ENCODE peak calls at places on chromosomes 3 and 15, in five cellular contexts. One of them, this sample, is unnamed.

GRCh38 chr15:59372352-59373211 is at the start of gene MYO1E:
- DNase-seq in H7: peak
- DNase-seq in fibroblast of pulmonary artery: peak
- DNase-seq in astrocyte: peak
- DNase-seq in adrenal gland: peak
- DNase-seq in this sample: peak

GRCh38 chr3:23884481-23884880 is 32.3 kb downstream of the NKIRAS1 start:
- DNase-seq in adrenal gland: no peak
- DNase-seq in fibroblast of pulmonary artery: peak
- DNase-seq in H7: peak
- DNase-seq in astrocyte: no peak
- DNase-seq in this sample: no peak

GRCh38 chr3:177491301-177492031 is 294.2 kb upstream of the TBL1XR1 start:
- DNase-seq in H7: no peak
- DNase-seq in fibroblast of pulmonary artery: peak
- DNase-seq in adrenal gland: no peak
- DNase-seq in astrocyte: no peak
- DNase-seq in this sample: peak

GRCh38 chr3:70861234-70861633 is 548.8 kb upstream of the MDFIC2 start:
- DNase-seq in astrocyte: peak
- DNase-seq in adrenal gland: no peak
- DNase-seq in fibroblast of pulmonary artery: peak
- DNase-seq in H7: no peak
- DNase-seq in this sample: peak

GRCh38 chr3:66817946-66818557 is 180.1 kb upstream of the KBTBD8 start:
- DNase-seq in fibroblast of pulmonary artery: no peak
- DNase-seq in H7: no peak
- DNase-seq in astrocyte: no peak
- DNase-seq in adrenal gland: no peak
- DNase-seq in this sample: no peak

GRCh38 chr15:101056366-101057334 is 137.5 kb downstream of the LRRK1 start:
- DNase-seq in fibroblast of pulmonary artery: peak
- DNase-seq in astrocyte: no peak
- DNase-seq in H7: peak
- DNase-seq in adrenal gland: peak
- DNase-seq in this sample: peak

GRCh38 chr3:114584734-114585371 is 291.0 kb downstream of the TIGIT start:
- DNase-seq in H7: no peak
- DNase-seq in astrocyte: no peak
- DNase-seq in fibroblast of pulmonary artery: peak
- DNase-seq in adrenal gland: no peak
- DNase-seq in this sample: peak

GRCh38 chr15:57090460-57090859 is 172.0 kb downstream of the TCF12 start:
- DNase-seq in astrocyte: peak
- DNase-seq in fibroblast of pulmonary artery: no peak
- DNase-seq in H7: no peak
- DNase-seq in adrenal gland: no peak
- DNase-seq in this sample: no peak

GRCh38 chr15:60523056-60523455 is 44.1 kb upstream of the ICE2 start:
- DNase-seq in adrenal gland: no peak
- DNase-seq in astrocyte: peak
- DNase-seq in fibroblast of pulmonary artery: peak
- DNase-seq in H7: no peak
- DNase-seq in this sample: peak

GRCh38 chr3:125593991-125594574 is 1.2 kb downstream of the OSBPL11 start:
- DNase-seq in adrenal gland: no peak
- DNase-seq in H7: no peak
- DNase-seq in fibroblast of pulmonary artery: peak
- DNase-seq in astrocyte: no peak
- DNase-seq in this sample: no peak

GRCh38 chr3:150761831-150762661 is 923 bp downstream of the SIAH2 start:
- DNase-seq in H7: peak
- DNase-seq in fibroblast of pulmonary artery: peak
- DNase-seq in astrocyte: peak
- DNase-seq in adrenal gland: peak
- DNase-seq in this sample: peak

GRCh38 chr3:133117342-133117741 is 79.2 kb downstream of the TMEM108 start:
- DNase-seq in adrenal gland: no peak
- DNase-seq in astrocyte: no peak
- DNase-seq in H7: no peak
- DNase-seq in fibroblast of pulmonary artery: no peak
- DNase-seq in this sample: no peak

GRCh38 chr3:133112666-133113065 is 74.5 kb downstream of the TMEM108 start:
- DNase-seq in H7: no peak
- DNase-seq in adrenal gland: no peak
- DNase-seq in astrocyte: no peak
- DNase-seq in fibroblast of pulmonary artery: peak
- DNase-seq in this sample: peak

GRCh38 chr3:133115178-133115577 is 77.0 kb downstream of the TMEM108 start:
- DNase-seq in fibroblast of pulmonary artery: no peak
- DNase-seq in adrenal gland: no peak
- DNase-seq in astrocyte: no peak
- DNase-seq in H7: no peak
- DNase-seq in this sample: no peak

GRCh38 chr3:133114198-133114597 is 76.0 kb downstream of the TMEM108 start:
- DNase-seq in astrocyte: no peak
- DNase-seq in H7: no peak
- DNase-seq in adrenal gland: no peak
- DNase-seq in fibroblast of pulmonary artery: no peak
- DNase-seq in this sample: no peak

GRCh38 chr3:133113526-133113925 is 75.3 kb downstream of the TMEM108 start:
- DNase-seq in astrocyte: peak
- DNase-seq in fibroblast of pulmonary artery: peak
- DNase-seq in H7: no peak
- DNase-seq in adrenal gland: peak
- DNase-seq in this sample: peak
- H3K4me3 ChIP-seq in astrocyte: no peak
- H3K4me3 ChIP-seq in fibroblast of pulmonary artery: no peak
- H3K4me3 ChIP-seq in H7: no peak
- H3K4me3 ChIP-seq in adrenal gland: no peak
- H3K4me3 ChIP-seq in this sample: no peak

GRCh38 chr15:31217067-31217466 is 109.6 kb upstream of the KLF13 start:
- DNase-seq in fibroblast of pulmonary artery: no peak
- DNase-seq in adrenal gland: no peak
- DNase-seq in H7: no peak
- DNase-seq in astrocyte: no peak
- DNase-seq in this sample: no peak
- H3K4me3 ChIP-seq in fibroblast of pulmonary artery: no peak
- H3K4me3 ChIP-seq in adrenal gland: no peak
- H3K4me3 ChIP-seq in H7: no peak
- H3K4me3 ChIP-seq in astrocyte: no peak
- H3K4me3 ChIP-seq in this sample: no peak

DNA sequence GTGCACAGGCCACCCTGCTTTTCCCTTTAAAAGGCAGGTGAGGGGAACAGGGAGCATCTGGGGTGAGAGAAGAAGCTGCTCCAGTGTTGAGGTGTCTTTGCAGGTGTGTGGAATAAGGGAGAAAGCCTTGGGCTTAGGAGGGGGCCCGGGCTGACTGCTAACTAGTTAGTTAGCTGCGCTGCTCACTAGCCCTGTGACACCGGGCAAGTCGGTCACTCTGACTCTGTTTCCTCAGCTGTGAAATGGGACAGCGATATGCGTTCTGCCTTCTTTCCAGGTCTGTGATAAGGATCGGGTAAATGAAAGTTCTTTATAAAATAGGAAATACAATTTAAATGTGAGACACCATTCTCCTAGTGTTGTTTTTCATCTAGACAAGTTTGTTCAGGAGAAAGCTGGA is 28.1 kb downstream of the PDIA5 start:
- DNase-seq in H7: no peak
- DNase-seq in fibroblast of pulmonary artery: no peak
- DNase-seq in adrenal gland: no peak
- DNase-seq in astrocyte: no peak
- DNase-seq in this sample: no peak
- H3K4me3 ChIP-seq in H7: no peak
- H3K4me3 ChIP-seq in fibroblast of pulmonary artery: no peak
- H3K4me3 ChIP-seq in adrenal gland: no peak
- H3K4me3 ChIP-seq in astrocyte: no peak
- H3K4me3 ChIP-seq in this sample: no peak

GRCh38 chr3:107272885-107273284 is 104.4 kb upstream of the CCDC54 start:
- DNase-seq in fibroblast of pulmonary artery: no peak
- DNase-seq in astrocyte: no peak
- DNase-seq in H7: no peak
- DNase-seq in adrenal gland: no peak
- DNase-seq in this sample: no peak
- H3K4me3 ChIP-seq in fibroblast of pulmonary artery: no peak
- H3K4me3 ChIP-seq in astrocyte: no peak
- H3K4me3 ChIP-seq in H7: no peak
- H3K4me3 ChIP-seq in adrenal gland: no peak
- H3K4me3 ChIP-seq in this sample: no peak

GRCh38 chr15:63030101-63030528 is 12.4 kb upstream of the TPM1 start:
- DNase-seq in H7: no peak
- DNase-seq in adrenal gland: peak
- DNase-seq in astrocyte: peak
- DNase-seq in fibroblast of pulmonary artery: no peak
- DNase-seq in this sample: peak
- H3K4me3 ChIP-seq in H7: no peak
- H3K4me3 ChIP-seq in adrenal gland: no peak
- H3K4me3 ChIP-seq in astrocyte: no peak
- H3K4me3 ChIP-seq in fibroblast of pulmonary artery: no peak
- H3K4me3 ChIP-seq in this sample: no peak

GRCh38 chr3:88030200-88030599 is 28.6 kb downstream of the CGGBP1 start:
- DNase-seq in adrenal gland: no peak
- DNase-seq in astrocyte: no peak
- DNase-seq in fibroblast of pulmonary artery: no peak
- DNase-seq in H7: no peak
- DNase-seq in this sample: no peak
- H3K4me3 ChIP-seq in adrenal gland: no peak
- H3K4me3 ChIP-seq in astrocyte: no peak
- H3K4me3 ChIP-seq in fibroblast of pulmonary artery: no peak
- H3K4me3 ChIP-seq in H7: no peak
- H3K4me3 ChIP-seq in this sample: no peak

DNA sequence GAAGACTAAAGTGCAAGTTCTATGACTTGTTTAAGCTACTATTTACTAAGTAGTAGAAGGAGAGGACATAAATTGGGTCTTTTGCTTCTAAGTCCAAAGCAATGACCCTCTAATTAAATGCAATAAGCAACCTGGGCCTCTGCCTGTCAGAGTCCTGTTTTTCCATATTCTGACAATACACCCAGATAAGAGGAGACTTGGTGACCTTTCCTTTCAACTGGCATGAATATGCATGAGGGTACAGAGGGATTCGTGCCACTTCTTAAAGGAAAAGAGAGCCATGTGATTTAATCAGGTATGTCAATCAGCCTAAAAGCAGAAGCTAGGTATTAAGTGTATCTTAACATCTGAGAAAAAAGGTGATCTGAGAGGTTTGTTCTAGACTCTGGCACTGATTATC is 50.7 kb upstream of the FGF7 start:
- DNase-seq in adrenal gland: no peak
- DNase-seq in fibroblast of pulmonary artery: no peak
- DNase-seq in H7: peak
- DNase-seq in astrocyte: no peak
- DNase-seq in this sample: no peak
- H3K4me3 ChIP-seq in adrenal gland: no peak
- H3K4me3 ChIP-seq in fibroblast of pulmonary artery: no peak
- H3K4me3 ChIP-seq in H7: no peak
- H3K4me3 ChIP-seq in astrocyte: no peak
- H3K4me3 ChIP-seq in this sample: no peak